ENCODE peak calls at places on chromosome 11, in four cellular contexts. V is effector memory CD4-positive, alpha-beta T cell; B is H9; K is adrenal gland. H is an unnamed sample.

GRCh38 chr11:77236901-77237300 is 64.6 kb downstream of the GDPD4 start:
- DNase-seq in V (no peak), B (no peak), K (no peak), H (no peak)

GRCh38 chr11:34595960-34596359 is 24.9 kb upstream of the EHF start:
- DNase-seq in K (no peak), V (no peak), B (no peak), H (no peak)

GRCh38 chr11:76663461-76663760 is 7.1 kb downstream of the LRRC32 start:
- DNase-seq in V (no peak), B (no peak), K (peak; percentile 14), H (no peak)

GRCh38 chr11:131488208-131488607 is 117.8 kb downstream of the NTM start:
- DNase-seq in V (no peak), K (no peak), B (no peak), H (no peak)

GRCh38 chr11:120208777-120209176 is 2.1 kb upstream of the OAF start:
- DNase-seq in B (no peak), K (peak; percentile 90), V (no peak), H (no peak)

GRCh38 chr11:28009383-28009782 is 98.6 kb downstream of the KIF18A start:
- DNase-seq in K (no peak), V (no peak), B (no peak), H (no peak)

GRCh38 chr11:60978546-60979380 is 7.3 kb downstream of the CD6 start:
- DNase-seq in V (peak; percentile 43), K (no peak), B (no peak), H (no peak)

GRCh38 chr11:7609015-7609414 is 64.3 kb downstream of the CYB5R2 start:
- DNase-seq in K (no peak), B (no peak), V (no peak), H (no peak)

GRCh38 chr11:66288138-66288865 is 641 bp downstream of the YIF1A start:
- DNase-seq in V (no peak), B (no peak), K (peak; percentile 34), H (no peak)

GRCh38 chr11:14644396-14645246 is 1.0 kb downstream of the PDE3B start:
- DNase-seq in V (peak; percentile 9), K (peak; percentile 28), B (peak; percentile 63), H (peak; percentile 15)

GRCh38 chr11:44633641-44634040 is 68.2 kb downstream of the CD82 start:
- DNase-seq in K (peak; percentile 23), B (peak; percentile 28), V (no peak), H (no peak)

GRCh38 chr11:118003021-118003423 is 16.8 kb downstream of the IL10RA start:
- DNase-seq in K (no peak), V (peak; percentile 23), B (no peak), H (no peak)

GRCh38 chr11:76236092-76237026 is 30.1 kb upstream of the WNT11 start:
- DNase-seq in B (peak; percentile 84), V (no peak), K (peak; percentile 78), H (no peak)

GRCh38 chr11:84384637-84385227 is 1098.6 kb upstream of the CCDC90B start:
- DNase-seq in V (no peak), B (peak; percentile 42), K (peak; percentile 79), H (no peak)

GRCh38 chr11:125846188-125846587 is 13.1 kb downstream of the PATE4 start:
- DNase-seq in V (no peak), K (no peak), B (no peak), H (no peak)

GRCh38 chr11:67174311-67174710 is 55.2 kb downstream of the KDM2A start:
- DNase-seq in B (no peak), K (no peak), V (no peak), H (no peak)

GRCh38 chr11:134750619-134751018 is 338.6 kb upstream of the B3GAT1 start:
- DNase-seq in B (no peak), K (no peak), V (no peak), H (no peak)

GRCh38 chr11:105152556-105152955 is 13.0 kb upstream of the CARD18 start:
- DNase-seq in V (no peak), K (no peak), B (no peak), H (no peak)

GRCh38 chr11:102991776-102992175 is 36.2 kb upstream of the MMP13 start:
- DNase-seq in K (no peak), B (no peak), V (no peak), H (no peak)

GRCh38 chr11:87173185-87174039 is 135.7 kb downstream of the TMEM135 start:
- DNase-seq in K (no peak), V (no peak), B (no peak), H (no peak)

GRCh38 chr11:57972013-57972367 is 51.7 kb upstream of the OR9Q1 start:
- DNase-seq in K (no peak), B (no peak), V (no peak), H (no peak)

GRCh38 chr11:10990637-10991036 is 132.8 kb upstream of the ZBED5 start:
- DNase-seq in V (no peak), K (no peak), B (no peak), H (no peak)

GRCh38 chr11:78742430-78742829 is 167.8 kb upstream of the NARS2 start:
- DNase-seq in B (no peak), V (no peak), K (no peak), H (peak; percentile 73)

GRCh38 chr11:42840856-42841255 is 470.9 kb upstream of the API5 start:
- DNase-seq in K (no peak), B (no peak), V (no peak), H (no peak)

GRCh38 chr11:42840176-42840829 is 471.5 kb upstream of the API5 start:
- DNase-seq in K (no peak), B (no peak), V (no peak), H (no peak)

GRCh38 chr11:42841563-42841962 is 470.2 kb upstream of the API5 start:
- DNase-seq in B (no peak), V (no peak), K (no peak), H (no peak)
- H3K4me1 ChIP-seq in B (peaks cover 8% of the 10 kb centered on the region), V (no peaks in the 10 kb centered on the region), K (no peaks in the 10 kb centered on the region), H (no peaks in the 10 kb centered on the region)

GRCh38 chr11:2095198-2095520 is 44.0 kb downstream of the IGF2 start:
- DNase-seq in V (no peak), K (no peak), B (no peak), H (no peak)
- H3K4me1 ChIP-seq in V (peaks cover 14% of the 10 kb centered on the region), K (no peaks in the 10 kb centered on the region), B (no peaks in the 10 kb centered on the region), H (peaks cover 53% of the 10 kb centered on the region)

GRCh38 chr11:68191661-68192579 is 21.2 kb downstream of the KMT5B start:
- DNase-seq in B (no peak), V (no peak), K (no peak), H (no peak)
- H3K4me1 ChIP-seq in B (no peaks in the 10 kb centered on the region), V (peaks cover 14% of the 10 kb centered on the region), K (peaks cover 3% of the 10 kb centered on the region), H (peaks cover 30% of the 10 kb centered on the region)

DNA sequence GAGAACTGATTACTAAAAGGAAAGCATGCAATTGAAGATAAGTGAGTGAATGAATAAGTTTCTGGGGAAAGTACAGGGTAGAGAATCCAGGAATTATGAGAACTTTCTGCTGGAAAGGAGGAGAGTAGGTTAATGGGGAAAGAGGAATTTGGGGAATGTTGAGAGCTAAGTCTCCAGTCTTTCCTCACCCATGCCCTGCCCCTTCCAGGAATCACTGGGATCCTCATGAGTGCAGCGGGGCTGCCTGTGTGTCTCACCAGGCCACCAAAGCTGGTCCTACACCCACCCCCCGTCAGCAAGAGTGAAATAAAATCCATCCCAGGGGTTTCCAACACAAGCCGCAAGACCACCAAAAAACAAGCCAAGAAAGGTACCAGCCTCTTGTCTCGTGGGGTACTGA is 17.0 kb downstream of the DTX4 start:
- DNase-seq in K (no peak), B (no peak), V (no peak), H (no peak)
- H3K4me1 ChIP-seq in K (no peaks in the 10 kb centered on the region), B (no peaks in the 10 kb centered on the region), V (no peaks in the 10 kb centered on the region), H (peaks cover 7% of the 10 kb centered on the region)

GRCh38 chr11:22449441-22449840 is 111.3 kb downstream of the SLC17A6 start:
- DNase-seq in V (no peak), K (no peak), B (no peak), H (no peak)

GRCh38 chr11:22458141-22458540 is 120.0 kb downstream of the SLC17A6 start:
- DNase-seq in K (no peak), B (no peak), V (no peak), H (no peak)

GRCh38 chr11:22456993-22457748 is 119.0 kb downstream of the SLC17A6 start:
- DNase-seq in K (no peak), V (no peak), B (no peak), H (no peak)

GRCh38 chr11:22459053-22459452 is 120.9 kb downstream of the SLC17A6 start:
- DNase-seq in K (no peak), V (no peak), B (no peak), H (no peak)

GRCh38 chr11:22454461-22454860 is 116.3 kb downstream of the SLC17A6 start:
- DNase-seq in B (no peak), K (no peak), V (no peak), H (no peak)
- H3K4me1 ChIP-seq in B (no peaks in the 10 kb centered on the region), K (no peaks in the 10 kb centered on the region), V (no peaks in the 10 kb centered on the region), H (no peaks in the 10 kb centered on the region)

GRCh38 chr11:129141748-129142475 is 50.2 kb downstream of the ARHGAP32 start:
- DNase-seq in V (no peak), B (no peak), K (no peak), H (no peak)
- H3K4me1 ChIP-seq in V (no peaks in the 10 kb centered on the region), B (peaks cover 3% of the 10 kb centered on the region), K (no peaks in the 10 kb centered on the region), H (no peaks in the 10 kb centered on the region)

GRCh38 chr11:110049501-110050200 is 43.5 kb upstream of the ZC3H12C start:
- DNase-seq in B (no peak), V (no peak), K (no peak), H (no peak)

GRCh38 chr11:110053848-110054414 is 39.3 kb upstream of the ZC3H12C start:
- DNase-seq in V (no peak), K (no peak), B (no peak), H (no peak)

GRCh38 chr11:110044226-110044968 is 48.8 kb upstream of the ZC3H12C start:
- DNase-seq in K (no peak), B (no peak), V (no peak), H (no peak)

GRCh38 chr11:110046759-110047386 is 46.3 kb upstream of the ZC3H12C start:
- DNase-seq in B (no peak), K (no peak), V (no peak), H (no peak)

DNA sequence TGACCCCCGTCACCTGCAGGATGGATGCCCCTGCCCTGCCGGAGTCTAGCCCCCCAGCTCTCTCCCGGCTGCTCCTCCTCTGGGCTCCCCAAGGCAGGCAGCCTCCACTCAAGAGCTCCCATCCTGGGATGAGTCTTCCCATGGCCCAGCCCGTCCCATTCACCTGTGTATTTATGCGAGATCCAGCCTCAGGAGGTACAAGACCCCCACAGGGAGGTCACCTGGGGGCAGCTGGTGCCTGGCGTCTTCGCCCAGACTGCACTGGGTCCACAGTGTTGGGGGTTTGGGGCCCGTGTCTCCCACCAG is 43.0 kb upstream of the ZC3H12C start:
- DNase-seq in K (no peak), V (no peak), B (no peak), H (no peak)
- H3K4me1 ChIP-seq in K (no peaks in the 10 kb centered on the region), V (no peaks in the 10 kb centered on the region), B (no peaks in the 10 kb centered on the region), H (no peaks in the 10 kb centered on the region)

H was measured in heart right ventricle.